ENCODE peak calls at places on chromosomes 16 and 17, in four cellular contexts. L is NCI-H446; U is stimulated activated CD8-positive, alpha-beta memory T cell treated with anti-CD3 and anti-CD28 coated beads, Interleukin-7, amount 100 ng/mL, for 24 hours; O is AG04449. V is an unnamed sample.

GRCh38 chr16:83441523-83441922 is 366.3 kb upstream of the HSBP1 start:
- DNase-seq in L (no peak), O (no peak), U (no peak), V (no peak)

GRCh38 chr16:20611350-20611902 is 35.3 kb upstream of the ACSM2B start:
- DNase-seq in L (peak; percentile 25), O (no peak), U (no peak), V (no peak)

GRCh38 chr17:9123594-9124553 is 102.6 kb downstream of the NTN1 start:
- DNase-seq in U (no peak), L (no peak), O (no peak), V (no peak)

GRCh38 chr17:30969989-30970680 is 704 bp upstream of the RNF135 start:
- DNase-seq in L (no peak), O (no peak), U (no peak), V (no peak)

GRCh38 chr16:67212766-67213165 is 13.8 kb downstream of the ELMO3 start:
- DNase-seq in U (no peak), L (no peak), O (no peak), V (no peak)

GRCh38 chr16:86886651-86887050 is 308.3 kb downstream of the FOXL1 start:
- DNase-seq in L (no peak), O (no peak), U (no peak), V (no peak)

GRCh38 chr17:55763856-55764255 is 13.0 kb downstream of the PCTP start:
- DNase-seq in U (no peak), O (no peak), L (no peak), V (no peak)

GRCh38 chr16:19967561-19967960 is 82.9 kb upstream of the GPRC5B start:
- DNase-seq in L (no peak), O (no peak), U (no peak), V (no peak)

GRCh38 chr17:64205804-64206203 is 57.3 kb downstream of the TEX2 start:
- DNase-seq in U (no peak), O (no peak), L (no peak), V (no peak)

GRCh38 chr16:84153660-84154214 is 8.6 kb downstream of the DNAAF1 start:
- DNase-seq in U (no peak), L (no peak), O (no peak), V (no peak)

GRCh38 chr17:61139219-61139618 is 260.4 kb upstream of the TBX2 start:
- DNase-seq in U (no peak), L (no peak), O (peak; percentile 45), V (no peak)

GRCh38 chr17:6554336-6554735 is 2.0 kb downstream of the PITPNM3 start:
- DNase-seq in U (no peak), L (no peak), O (no peak), V (no peak)

GRCh38 chr17:72935984-72936383 is 156.5 kb downstream of the SLC39A11 start:
- DNase-seq in L (no peak), O (no peak), U (no peak), V (no peak)

GRCh38 chr17:17050346-17051345 is 8.4 kb downstream of the MPRIP start:
- DNase-seq in O (no peak), U (no peak), L (no peak), V (no peak)

GRCh38 chr17:12007466-12007865 is 10.2 kb upstream of the ZNF18 start:
- DNase-seq in L (no peak), U (no peak), O (no peak), V (no peak)

GRCh38 chr17:75075597-75076253 is 12.0 kb upstream of the SLC16A5 start:
- DNase-seq in L (no peak), O (no peak), U (no peak), V (no peak)

GRCh38 chr17:61201211-61201610 is 198.4 kb upstream of the TBX2 start:
- DNase-seq in U (no peak), O (peak; percentile 93), L (no peak), V (no peak)

GRCh38 chr16:12257926-12258561 is 281.5 kb downstream of the SNX29 start:
- DNase-seq in O (no peak), L (no peak), U (no peak), V (no peak)

GRCh38 chr16:49618955-49619354 is 237.0 kb downstream of the ZNF423 start:
- DNase-seq in O (no peak), L (no peak), U (no peak), V (no peak)

GRCh38 chr16:67928147-67928546 is 3.5 kb downstream of the CTRL start:
- DNase-seq in L (no peak), O (no peak), U (no peak), V (no peak)

GRCh38 chr16:66751135-66751991 is at the start of gene DYNC1LI2:
- DNase-seq in O (no peak), L (peak; percentile 67), U (peak; percentile 58), V (no peak)

GRCh38 chr17:7882629-7883028 is 6.0 kb upstream of the CHD3 start:
- DNase-seq in O (no peak), L (no peak), U (no peak), V (no peak)

GRCh38 chr17:60743282-60743681 is 65.6 kb downstream of the BCAS3 start:
- DNase-seq in L (no peak), O (no peak), U (no peak), V (no peak)

GRCh38 chr17:41003926-41004325 is 4.2 kb upstream of the KRTAP3-2 start:
- DNase-seq in O (no peak), L (no peak), U (no peak), V (no peak)

GRCh38 chr16:84740596-84741071 is 40.8 kb downstream of the USP10 start:
- DNase-seq in L (peak; percentile 27), O (no peak), U (no peak), V (no peak)

GRCh38 chr16:86566601-86566965 is at the start of gene FOXC2:
- DNase-seq in U (peak; percentile 30), O (no peak), L (no peak), V (no peak)

GRCh38 chr17:954431-955164 is 25.0 kb downstream of the NXN start:
- DNase-seq in U (no peak), L (no peak), O (peak; percentile 86), V (no peak)

GRCh38 chr17:83162035-83162745 is 82.8 kb downstream of the METRNL start:
- DNase-seq in L (no peak), U (no peak), O (no peak), V (no peak)

GRCh38 chr17:82814834-82815233 is 25.0 kb downstream of the ZNF750 start:
- DNase-seq in L (no peak), O (no peak), U (no peak), V (no peak)

GRCh38 chr16:12951392-12951791 is 50.0 kb downstream of the SHISA9 start:
- DNase-seq in O (no peak), U (no peak), L (no peak), V (no peak)

GRCh38 chr16:30527635-30528178 is 1.3 kb upstream of the ZNF768 start:
- DNase-seq in O (no peak), L (no peak), U (no peak), V (no peak)

GRCh38 chr17:66812571-66812970 is 22.3 kb upstream of the CACNG5 start:
- DNase-seq in O (no peak), U (no peak), L (no peak), V (no peak)